ENCODE peak calls at places on chromosomes 13 and 19, in seven cellular contexts. Z is DND-41, C is upper lobe of left lung, U is GM06990, N is tibial artery, T is tibial nerve, G is WERI-Rb-1. S is an unnamed sample. For H3K27me3, the result is how much of the 10 kb centered on the place peaks cover.

GRCh38 chr13:35566340-35566739 is 89.9 kb upstream of the MAB21L1 start:
- DNase-seq in Z (no peak), T (no peak), U (no peak), G (no peak), N (no peak), C (no peak), S (no peak)

GRCh38 chr13:33213797-33214196 is 71.8 kb downstream of the STARD13 start:
- DNase-seq in C (no peak), T (no peak), Z (no peak), N (no peak), G (peak), U (no peak), S (no peak)

GRCh38 chr13:56869671-56870070 is 271.0 kb upstream of the PRR20A start:
- DNase-seq in T (no peak), U (no peak), C (no peak), N (no peak), G (no peak), Z (no peak), S (no peak)

GRCh38 chr19:45939792-45940514 is 25.4 kb upstream of the NANOS2 start:
- DNase-seq in C (peak), T (no peak), N (peak), Z (no peak), G (no peak), U (no peak), S (no peak)

GRCh38 chr13:50990540-50991506 is 81.2 kb downstream of the RNASEH2B start:
- DNase-seq in T (peak), U (no peak), N (no peak), C (no peak), Z (peak), G (peak), S (no peak)

GRCh38 chr19:45245826-45246225 is 619 bp upstream of the EXOC3L2 start:
- DNase-seq in C (no peak), Z (no peak), N (no peak), G (no peak), T (no peak), U (no peak), S (no peak)

GRCh38 chr19:57850553-57851017 is 926 bp downstream of the ZNF587 start:
- DNase-seq in U (peak), G (peak), C (no peak), N (no peak), T (no peak), Z (peak), S (peak)

GRCh38 chr13:22793598-22794134 is 387.1 kb upstream of the SGCG start:
- DNase-seq in C (no peak), T (no peak), N (no peak), Z (no peak), G (no peak), U (no peak), S (no peak)

GRCh38 chr19:40284501-40285352 is at the start of gene AKT2:
- DNase-seq in U (no peak), N (no peak), G (peak), C (peak), Z (peak), T (peak), S (no peak)

GRCh38 chr19:44808463-44809371 is at the start of gene BCAM:
- DNase-seq in Z (no peak), T (peak), C (peak), U (no peak), G (peak), N (peak), S (peak)

GRCh38 chr13:53005631-53006030 is 23.0 kb upstream of the OLFM4 start:
- DNase-seq in G (peak), C (no peak), T (no peak), N (no peak), U (no peak), Z (no peak), S (no peak)

GRCh38 chr19:679418-680286 is 3.5 kb downstream of the FSTL3 start:
- DNase-seq in N (peak), T (peak), U (no peak), C (peak), G (peak), Z (peak), S (peak)

GRCh38 chr13:99988469-99989375 is 7.1 kb downstream of the ZIC2 start:
- DNase-seq in U (no peak), T (no peak), Z (no peak), C (peak), G (no peak), N (no peak), S (no peak)

GRCh38 chr19:45638930-45639729 is at the start of gene EML2:
- DNase-seq in G (no peak), T (peak), C (peak), Z (peak), U (peak), N (peak), S (peak)

GRCh38 chr13:40371531-40372125 is 294.8 kb downstream of the FOXO1 start:
- DNase-seq in U (no peak), G (no peak), T (no peak), C (no peak), Z (no peak), N (no peak), S (no peak)

GRCh38 chr19:22616659-22617058 is 17.5 kb upstream of the ZNF492 start:
- DNase-seq in C (no peak), N (no peak), G (no peak), U (no peak), T (no peak), Z (no peak), S (no peak)

GRCh38 chr13:40764587-40765403 is 6.2 kb downstream of the MRPS31 start:
- DNase-seq in N (no peak), T (no peak), U (no peak), G (no peak), C (no peak), Z (peak), S (no peak)

GRCh38 chr13:111115841-111116500 is 861 bp downstream of the ARHGEF7 start:
- DNase-seq in N (peak), C (peak), G (no peak), Z (no peak), U (no peak), T (peak), S (peak)

GRCh38 chr19:17553256-17553655 is 2.2 kb upstream of the COLGALT1 start:
- DNase-seq in G (no peak), U (no peak), C (no peak), N (peak), T (peak), Z (peak), S (peak)

GRCh38 chr13:98650376-98651107 is 73.6 kb upstream of the STK24 start:
- DNase-seq in G (peak), U (no peak), C (no peak), N (no peak), Z (no peak), T (no peak), S (peak)

GRCh38 chr19:54704928-54705327 is 19.3 kb upstream of the KIR3DL3 start:
- DNase-seq in Z (no peak), T (no peak), C (no peak), U (no peak), N (no peak), G (no peak), S (no peak)

GRCh38 chr19:40585677-40586422 is 9.2 kb downstream of the SHKBP1 start:
- DNase-seq in Z (no peak), N (no peak), G (no peak), T (no peak), C (no peak), U (no peak), S (peak)

DNA sequence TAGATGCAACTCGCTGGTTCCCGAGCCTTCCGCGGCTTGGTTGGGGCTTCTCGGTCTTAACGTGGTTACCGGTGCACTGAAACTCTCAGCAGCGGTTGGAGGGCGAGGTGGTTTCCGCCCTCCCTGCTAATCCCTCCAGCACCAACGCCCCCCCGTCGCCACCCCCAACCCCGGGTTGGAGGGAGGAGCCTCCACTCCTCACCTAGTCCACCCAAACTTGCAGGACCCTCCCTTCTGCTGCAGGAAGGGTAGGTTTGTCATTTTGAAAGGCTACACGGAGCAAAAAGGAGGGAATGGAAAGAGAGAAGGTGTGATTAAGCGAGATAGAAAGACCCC is 465.0 kb downstream of the ITGBL1 start:
- DNase-seq in Z (no peak), U (no peak), T (no peak), G (peak), C (peak), N (no peak), S (no peak)
- H3K27me3 ChIP-seq in Z (under half), U (under half), T (under half), G (under half), C (under half), N (under half), S (half or more)

GRCh38 chr19:49168421-49168820 is 10.8 kb downstream of the TRPM4 start:
- DNase-seq in C (no peak), T (no peak), Z (no peak), G (no peak), U (no peak), N (no peak), S (no peak)

GRCh38 chr19:49161987-49162386 is 4.4 kb downstream of the TRPM4 start:
- DNase-seq in N (no peak), T (no peak), C (no peak), G (no peak), Z (no peak), U (no peak), S (no peak)

GRCh38 chr19:49167857-49168409 is 10.3 kb downstream of the TRPM4 start:
- DNase-seq in U (no peak), C (no peak), N (no peak), Z (no peak), T (no peak), G (no peak), S (no peak)

GRCh38 chr19:49165111-49165750 is 7.6 kb downstream of the TRPM4 start:
- DNase-seq in U (no peak), T (no peak), N (peak), Z (no peak), G (no peak), C (no peak), S (peak)

GRCh38 chr19:49165865-49166301 is 8.3 kb downstream of the TRPM4 start:
- DNase-seq in G (no peak), N (no peak), Z (no peak), C (peak), U (no peak), T (no peak), S (no peak)
- TF ChIP-seq CTCF in G (no peak), N (no peak), Z (no peak), C (no peak), U (no peak), T (no peak), S (no peak)

DNA sequence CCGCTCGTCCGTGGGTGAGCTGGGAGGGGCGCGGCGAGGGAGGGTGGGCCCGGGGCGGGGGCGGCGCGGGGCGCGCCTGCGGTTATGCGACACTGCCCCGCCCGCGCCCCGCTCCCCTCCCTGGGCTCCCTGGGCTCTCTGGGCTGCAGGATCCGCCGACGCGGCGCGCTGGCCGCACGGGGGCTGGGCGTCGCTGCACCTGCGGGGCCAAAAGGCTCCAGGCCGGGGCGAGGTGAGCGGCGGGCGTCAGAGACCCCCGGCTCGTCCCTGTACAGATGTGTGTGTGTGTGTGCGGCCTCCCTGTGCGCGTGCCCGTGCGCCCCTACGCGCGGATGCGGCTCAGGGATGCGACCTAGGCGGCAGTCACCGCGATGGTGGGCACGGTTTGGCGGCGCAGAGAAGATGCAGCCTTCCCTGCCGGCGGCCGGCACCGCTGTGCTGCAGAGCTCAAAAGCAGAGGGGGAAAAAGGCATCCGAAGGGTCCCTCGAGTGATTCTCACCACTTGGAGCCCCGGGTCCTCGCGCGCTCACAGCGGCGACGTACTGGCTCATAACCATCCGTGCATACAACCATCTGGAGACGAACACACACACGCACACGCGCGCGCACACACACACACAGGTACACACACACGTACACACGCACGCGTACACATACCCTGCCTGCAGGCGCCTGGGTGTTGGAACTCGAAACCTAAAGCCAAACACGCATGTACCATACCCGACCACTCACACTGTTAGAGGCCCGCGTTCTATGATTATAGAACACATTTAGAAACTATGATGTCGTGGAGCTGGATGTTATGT is 704 bp downstream of the ATP8A2 start:
- DNase-seq in G (peak), U (no peak), Z (no peak), T (no peak), C (peak), N (no peak), S (no peak)
- H3K27me3 ChIP-seq in G (under half), U (under half), Z (under half), T (under half), C (under half), N (under half), S (half or more)

GRCh38 chr13:28817204-28817603 is 2.9 kb upstream of the MTUS2 start:
- DNase-seq in N (no peak), T (no peak), C (no peak), U (no peak), G (no peak), Z (no peak), S (no peak)
- TF ChIP-seq CTCF in N (no peak), T (no peak), C (no peak), U (no peak), G (peak), Z (peak), S (peak)

GRCh38 chr13:78593652-78594494 is 9.5 kb downstream of the POU4F1 start:
- DNase-seq in N (no peak), T (no peak), G (no peak), U (no peak), C (no peak), Z (no peak), S (no peak)
- H3K27me3 ChIP-seq in N (under half), T (under half), G (under half), U (under half), C (under half), Z (under half), S (half or more)

GRCh38 chr13:79659161-79659560 is 178.2 kb downstream of the NDFIP2 start:
- DNase-seq in G (no peak), U (no peak), Z (no peak), N (no peak), C (no peak), T (no peak), S (no peak)

GRCh38 chr13:79658333-79658975 is 177.5 kb downstream of the NDFIP2 start:
- DNase-seq in T (no peak), U (no peak), G (no peak), N (no peak), C (no peak), Z (no peak), S (no peak)

GRCh38 chr13:79662882-79663281 is 181.9 kb downstream of the NDFIP2 start:
- DNase-seq in U (no peak), N (no peak), T (no peak), C (no peak), G (peak), Z (no peak), S (peak)

GRCh38 chr13:79663420-79663819 is 182.5 kb downstream of the NDFIP2 start:
- DNase-seq in Z (no peak), C (no peak), T (no peak), G (no peak), U (no peak), N (no peak), S (no peak)

GRCh38 chr13:79660361-79660760 is 179.4 kb downstream of the NDFIP2 start:
- DNase-seq in G (no peak), N (no peak), Z (no peak), U (no peak), C (no peak), T (no peak), S (no peak)
- TF ChIP-seq CTCF in G (no peak), N (no peak), Z (no peak), U (no peak), C (no peak), T (no peak), S (no peak)

S was measured in PC-3.